ENCODE peak calls at places on chromosomes 4 and X, in nine cellular contexts. S is neuronal stem cell, J is OCI-LY7, D is fibroblast of lung, E is GM23338, A is H9, P is IMR-90, K is mammary epithelial cell, I is neural progenitor cell. M is an unnamed sample.

GRCh38 chrX:114924846-114925245 is 92.6 kb downstream of the IL13RA2 start:
- DNase-seq in S (no peak), J (no peak), D (peak), E (peak), A (no peak), P (peak), K (peak), I (no peak), M (peak)

GRCh38 chr4:137367608-137368007 is 164.7 kb downstream of the PCDH18 start:
- DNase-seq in S (no peak), J (no peak), D (peak), E (no peak), A (no peak), P (peak), K (peak), I (no peak), M (no peak)

GRCh38 chrX:45083314-45083713 is 117.4 kb downstream of the DIPK2B start:
- DNase-seq in S (no peak), J (no peak), D (no peak), E (no peak), A (no peak), P (no peak), K (no peak), I (no peak), M (no peak)

GRCh38 chr4:1839306-1839705 is 16.6 kb downstream of the LETM1 start:
- DNase-seq in S (no peak), J (peak), D (no peak), E (no peak), A (no peak), P (no peak), K (no peak), I (no peak), M (no peak)

GRCh38 chr4:151250706-151251105 is 26.3 kb upstream of the PRSS48 start:
- DNase-seq in S (peak), J (no peak), D (no peak), E (peak), A (peak), P (no peak), K (no peak), I (peak), M (no peak)

GRCh38 chr4:114886761-114887160 is 226.7 kb downstream of the NDST4 start:
- DNase-seq in S (no peak), J (no peak), D (no peak), E (no peak), A (no peak), P (no peak), K (no peak), I (no peak), M (no peak)

GRCh38 chr4:16794816-16795445 is 103.5 kb downstream of the LDB2 start:
- DNase-seq in S (peak), J (peak), D (peak), E (peak), A (peak), P (peak), K (no peak), I (peak), M (peak)

GRCh38 chr4:83112239-83112638 is 2.3 kb downstream of the PLAC8 start:
- DNase-seq in S (no peak), J (peak), D (no peak), E (no peak), A (no peak), P (no peak), K (no peak), I (no peak), M (no peak)

GRCh38 chr4:177119021-177119461 is 190.6 kb upstream of the NEIL3 start:
- DNase-seq in S (no peak), J (no peak), D (peak), E (no peak), A (no peak), P (peak), K (no peak), I (no peak), M (no peak)

GRCh38 chr4:122668241-122668640 is 47.4 kb upstream of the IL21 start:
- DNase-seq in S (no peak), J (no peak), D (peak), E (no peak), A (no peak), P (peak), K (peak), I (no peak), M (no peak)

GRCh38 chr4:2243682-2244380 is 1.9 kb upstream of the HAUS3 start:
- DNase-seq in S (no peak), J (peak), D (peak), E (no peak), A (peak), P (peak), K (no peak), I (no peak), M (peak)

GRCh38 chrX:68462653-68463052 is 29.4 kb upstream of the OPHN1 start:
- DNase-seq in S (no peak), J (peak), D (peak), E (peak), A (peak), P (peak), K (no peak), I (peak), M (peak)

GRCh38 chr4:110207233-110207632 is 8.8 kb upstream of the ELOVL6 start:
- DNase-seq in S (no peak), J (no peak), D (no peak), E (no peak), A (no peak), P (no peak), K (no peak), I (no peak), M (no peak)

GRCh38 chrX:1244164-1245076 is 24.2 kb upstream of the CSF2RA start:
- DNase-seq in S (peak), J (peak), D (no peak), E (peak), A (peak), P (no peak), K (no peak), I (peak), M (peak)

GRCh38 chr4:187993827-187994226 is 1.7 kb upstream of the ZFP42 start:
- DNase-seq in S (no peak), J (no peak), D (no peak), E (peak), A (peak), P (peak), K (no peak), I (peak), M (peak)

GRCh38 chrX:49191033-49191871 is 5.1 kb upstream of the PRICKLE3 start:
- DNase-seq in S (peak), J (peak), D (peak), E (peak), A (peak), P (peak), K (peak), I (peak), M (peak)
- H2AFZ ChIP-seq in S (peak), J (peak), D (no peak), E (no peak), A (no peak), P (peak), K (peak), I (no peak), M (no peak)

DNA sequence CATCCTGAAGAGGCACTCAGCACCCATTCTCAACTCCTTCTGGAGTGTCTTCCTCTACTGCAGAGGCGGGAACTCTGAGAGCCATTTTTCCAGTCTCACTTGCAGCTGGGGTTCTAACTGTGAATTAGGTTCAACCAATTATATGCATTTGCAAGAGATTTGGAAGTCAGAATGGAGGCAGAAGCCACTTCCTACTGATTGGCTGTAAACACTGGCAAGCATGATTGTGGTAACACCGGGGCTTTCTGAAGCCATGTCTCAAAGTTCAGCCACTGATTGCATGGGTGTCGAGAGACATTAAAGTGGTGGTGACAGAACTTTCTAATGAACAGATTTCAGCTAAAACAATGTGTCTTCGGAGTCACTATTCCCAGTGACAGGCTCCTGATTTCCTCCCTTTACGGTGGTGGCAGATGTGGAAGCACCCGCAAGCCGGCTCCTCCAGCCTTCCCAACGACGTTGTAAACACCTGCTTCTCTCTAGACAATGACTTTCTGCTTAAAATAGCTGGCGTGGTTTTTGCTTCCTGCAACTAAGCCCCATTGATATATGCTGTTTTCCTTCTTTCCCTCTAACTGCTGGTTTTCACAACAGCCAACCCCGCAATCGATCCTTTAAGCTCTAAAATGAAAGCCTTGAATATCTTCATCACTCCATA is 92.0 kb downstream of the IRF2 start:
- DNase-seq in S (no peak), J (peak), D (no peak), E (no peak), A (no peak), P (no peak), K (no peak), I (no peak), M (no peak)
- H2AFZ ChIP-seq in S (no peak), J (no peak), D (no peak), E (no peak), A (no peak), P (peak), K (no peak), I (no peak), M (peak)

DNA sequence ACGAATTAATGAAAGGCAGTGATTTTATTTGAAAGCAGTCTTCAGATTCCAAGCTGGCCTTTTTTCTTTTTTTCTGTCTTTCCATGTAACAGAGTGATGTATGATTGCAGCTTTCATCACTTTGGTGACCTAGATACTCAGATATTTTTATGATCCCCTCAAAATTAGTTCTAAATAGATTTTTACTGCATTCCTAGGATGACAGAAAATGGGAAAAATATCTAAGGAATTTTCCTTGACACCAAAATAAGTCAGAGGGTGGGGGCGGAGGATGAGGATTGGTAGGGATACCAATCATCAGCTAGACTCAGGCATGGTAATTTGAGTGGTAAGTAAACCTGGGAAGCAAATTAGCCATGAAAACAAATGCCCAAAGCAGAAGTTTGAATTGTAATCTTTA is 11.9 kb upstream of the HMGB2 start:
- DNase-seq in S (no peak), J (no peak), D (peak), E (no peak), A (no peak), P (peak), K (no peak), I (no peak), M (no peak)
- H2AFZ ChIP-seq in S (no peak), J (no peak), D (peak), E (no peak), A (no peak), P (no peak), K (peak), I (no peak), M (no peak)

DNA sequence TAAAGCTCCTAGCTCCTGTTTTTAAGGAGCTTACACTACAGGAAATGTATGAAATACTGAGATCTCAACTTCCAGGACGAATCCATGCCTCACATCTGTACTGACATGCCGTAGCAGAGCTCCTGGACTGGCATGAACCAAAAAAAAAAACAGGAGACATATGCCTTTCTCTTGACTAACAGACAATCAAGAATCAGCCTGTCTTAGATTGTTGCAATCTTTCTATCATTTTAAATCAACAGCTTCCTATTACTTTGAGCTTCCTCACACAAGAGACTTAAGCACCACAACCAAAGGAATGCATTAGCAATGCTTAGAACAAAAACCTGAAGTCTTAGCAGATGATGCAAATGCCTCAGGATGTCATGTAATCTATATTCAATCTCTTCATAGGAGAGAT is 34.7 kb upstream of the AREG start:
- DNase-seq in S (no peak), J (no peak), D (peak), E (peak), A (no peak), P (peak), K (peak), I (no peak), M (no peak)
- H2AFZ ChIP-seq in S (no peak), J (no peak), D (no peak), E (no peak), A (no peak), P (no peak), K (no peak), I (no peak), M (no peak)

M was measured in hepatocyte.